ENCODE peak calls at places on chromosomes 13 and 19, in nine cellular contexts. One of them, this sample, is unnamed.
A peak's percentile ranks its signal among the peaks of the same experiment; 100 is the strongest.

GRCh38 chr13:98371624-98372023 is 194.6 kb upstream of the RNF113B start:
- DNase-seq in progenitor cell of endocrine pancreas: no peak
- DNase-seq in activated T-cell treated with anti-CD3 and anti-CD28 coated beads, Interleukin-2, amount 50 U/mL, for 72 hours: no peak
- DNase-seq in GM13976: no peak
- DNase-seq in T-cell: no peak
- DNase-seq in NCI-H748 treated with DMSO at 0.1 percent for 48 hours: no peak
- DNase-seq in cardiac muscle cell: no peak
- DNase-seq in omental fat pad: no peak
- DNase-seq in NCI-H345: no peak
- DNase-seq in this sample: no peak

GRCh38 chr19:39307233-39307821 is 11.1 kb downstream of the IFNL1 start:
- DNase-seq in progenitor cell of endocrine pancreas: peak; percentile 32
- DNase-seq in activated T-cell treated with anti-CD3 and anti-CD28 coated beads, Interleukin-2, amount 50 U/mL, for 72 hours: no peak
- DNase-seq in GM13976: no peak
- DNase-seq in T-cell: no peak
- DNase-seq in NCI-H748 treated with DMSO at 0.1 percent for 48 hours: peak; percentile 92
- DNase-seq in cardiac muscle cell: peak; percentile 28
- DNase-seq in omental fat pad: no peak
- DNase-seq in NCI-H345: peak; percentile 86
- DNase-seq in this sample: no peak

GRCh38 chr19:48945817-48946216 is 8.9 kb upstream of the BAX start:
- DNase-seq in progenitor cell of endocrine pancreas: no peak
- DNase-seq in activated T-cell treated with anti-CD3 and anti-CD28 coated beads, Interleukin-2, amount 50 U/mL, for 72 hours: no peak
- DNase-seq in GM13976: no peak
- DNase-seq in T-cell: no peak
- DNase-seq in NCI-H748 treated with DMSO at 0.1 percent for 48 hours: no peak
- DNase-seq in cardiac muscle cell: no peak
- DNase-seq in omental fat pad: no peak
- DNase-seq in NCI-H345: no peak
- DNase-seq in this sample: no peak

GRCh38 chr19:1608414-1609391 is 3.4 kb upstream of the UQCR11 start:
- DNase-seq in progenitor cell of endocrine pancreas: no peak
- DNase-seq in activated T-cell treated with anti-CD3 and anti-CD28 coated beads, Interleukin-2, amount 50 U/mL, for 72 hours: peak; percentile 24
- DNase-seq in GM13976: no peak
- DNase-seq in T-cell: peak; percentile 38
- DNase-seq in NCI-H748 treated with DMSO at 0.1 percent for 48 hours: no peak
- DNase-seq in cardiac muscle cell: no peak
- DNase-seq in omental fat pad: no peak
- DNase-seq in NCI-H345: peak; percentile 12
- DNase-seq in this sample: no peak

GRCh38 chr19:40283414-40284250 is 1.5 kb downstream of the AKT2 start:
- DNase-seq in progenitor cell of endocrine pancreas: no peak
- DNase-seq in activated T-cell treated with anti-CD3 and anti-CD28 coated beads, Interleukin-2, amount 50 U/mL, for 72 hours: no peak
- DNase-seq in GM13976: no peak
- DNase-seq in T-cell: no peak
- DNase-seq in NCI-H748 treated with DMSO at 0.1 percent for 48 hours: no peak
- DNase-seq in cardiac muscle cell: no peak
- DNase-seq in omental fat pad: no peak
- DNase-seq in NCI-H345: no peak
- DNase-seq in this sample: no peak

GRCh38 chr19:5706876-5707573 is 12.9 kb downstream of the LONP1 start:
- DNase-seq in progenitor cell of endocrine pancreas: no peak
- DNase-seq in activated T-cell treated with anti-CD3 and anti-CD28 coated beads, Interleukin-2, amount 50 U/mL, for 72 hours: no peak
- DNase-seq in GM13976: peak; percentile 27
- DNase-seq in T-cell: no peak
- DNase-seq in NCI-H748 treated with DMSO at 0.1 percent for 48 hours: no peak
- DNase-seq in cardiac muscle cell: no peak
- DNase-seq in omental fat pad: no peak
- DNase-seq in NCI-H345: no peak
- DNase-seq in this sample: no peak

GRCh38 chr19:3057275-3057714 is 5.0 kb downstream of the TLE5 start:
- DNase-seq in progenitor cell of endocrine pancreas: no peak
- DNase-seq in activated T-cell treated with anti-CD3 and anti-CD28 coated beads, Interleukin-2, amount 50 U/mL, for 72 hours: no peak
- DNase-seq in GM13976: no peak
- DNase-seq in T-cell: no peak
- DNase-seq in NCI-H748 treated with DMSO at 0.1 percent for 48 hours: no peak
- DNase-seq in cardiac muscle cell: peak; percentile 90
- DNase-seq in omental fat pad: no peak
- DNase-seq in NCI-H345: peak; percentile 37
- DNase-seq in this sample: no peak

GRCh38 chr19:40542197-40542859 is 34.3 kb upstream of the SHKBP1 start:
- DNase-seq in progenitor cell of endocrine pancreas: no peak
- DNase-seq in activated T-cell treated with anti-CD3 and anti-CD28 coated beads, Interleukin-2, amount 50 U/mL, for 72 hours: no peak
- DNase-seq in GM13976: no peak
- DNase-seq in T-cell: no peak
- DNase-seq in NCI-H748 treated with DMSO at 0.1 percent for 48 hours: no peak
- DNase-seq in cardiac muscle cell: peak; percentile 98
- DNase-seq in omental fat pad: no peak
- DNase-seq in NCI-H345: no peak
- DNase-seq in this sample: no peak

GRCh38 chr13:78660130-78660857 is 1.3 kb upstream of the OBI1 start:
- DNase-seq in progenitor cell of endocrine pancreas: no peak
- DNase-seq in activated T-cell treated with anti-CD3 and anti-CD28 coated beads, Interleukin-2, amount 50 U/mL, for 72 hours: peak; percentile 15
- DNase-seq in GM13976: no peak
- DNase-seq in T-cell: no peak
- DNase-seq in NCI-H748 treated with DMSO at 0.1 percent for 48 hours: no peak
- DNase-seq in cardiac muscle cell: peak; percentile 24
- DNase-seq in omental fat pad: no peak
- DNase-seq in NCI-H345: no peak
- DNase-seq in this sample: no peak

GRCh38 chr13:20776751-20777150 is 3.0 kb upstream of the EEF1AKMT1 start:
- DNase-seq in progenitor cell of endocrine pancreas: no peak
- DNase-seq in activated T-cell treated with anti-CD3 and anti-CD28 coated beads, Interleukin-2, amount 50 U/mL, for 72 hours: no peak
- DNase-seq in GM13976: no peak
- DNase-seq in T-cell: no peak
- DNase-seq in NCI-H748 treated with DMSO at 0.1 percent for 48 hours: no peak
- DNase-seq in cardiac muscle cell: no peak
- DNase-seq in omental fat pad: no peak
- DNase-seq in NCI-H345: no peak
- DNase-seq in this sample: no peak

GRCh38 chr19:34994286-34994642 is 5.9 kb upstream of the GRAMD1A start:
- DNase-seq in progenitor cell of endocrine pancreas: no peak
- DNase-seq in activated T-cell treated with anti-CD3 and anti-CD28 coated beads, Interleukin-2, amount 50 U/mL, for 72 hours: no peak
- DNase-seq in GM13976: no peak
- DNase-seq in T-cell: no peak
- DNase-seq in NCI-H748 treated with DMSO at 0.1 percent for 48 hours: no peak
- DNase-seq in cardiac muscle cell: no peak
- DNase-seq in omental fat pad: no peak
- DNase-seq in NCI-H345: no peak
- DNase-seq in this sample: no peak

This sample was measured in T follicular helper cell.